ENCODE peak calls at places on chromosome 10, in seven cellular contexts. F is pancreas, V is heart left ventricle, L is left lung, D is colonic mucosa, J is neural progenitor cell, H is esophagus squamous epithelium. O is an unnamed sample.

GRCh38 chr10:30587522-30588031 is 42.0 kb downstream of the LYZL2 start:
- DNase-seq in F (peak; percentile 35), D (peak; percentile 65), H (peak; percentile 7), V (peak; percentile 42), J (no peak), L (peak; percentile 87), O (peak; percentile 26)

GRCh38 chr10:116748041-116748440 is 5.7 kb upstream of the HSPA12A start:
- DNase-seq in D (peak; percentile 38), V (no peak), L (no peak), J (no peak), F (no peak), H (no peak), O (no peak)

GRCh38 chr10:44926771-44927751 is 15.9 kb downstream of the TMEM72 start:
- DNase-seq in V (peak; percentile 15), J (no peak), D (no peak), H (no peak), L (no peak), F (no peak), O (peak; percentile 49)

GRCh38 chr10:11663763-11664555 is 52.5 kb upstream of the USP6NL start:
- DNase-seq in V (no peak), F (no peak), D (peak; percentile 52), L (no peak), J (no peak), H (no peak), O (no peak)

GRCh38 chr10:33179056-33179455 is 155.4 kb downstream of the NRP1 start:
- DNase-seq in H (no peak), V (no peak), D (no peak), F (no peak), J (no peak), L (no peak), O (no peak)

GRCh38 chr10:32983333-32983909 is 25.4 kb upstream of the ITGB1 start:
- DNase-seq in F (no peak), L (no peak), J (no peak), D (no peak), H (no peak), V (no peak), O (no peak)

GRCh38 chr10:74189999-74190421 is 39.0 kb downstream of the ADK start:
- DNase-seq in J (no peak), L (no peak), F (no peak), D (no peak), H (no peak), V (no peak), O (no peak)

GRCh38 chr10:88207121-88207546 is 343.7 kb downstream of the PTEN start:
- DNase-seq in D (no peak), V (no peak), J (no peak), L (no peak), F (no peak), H (no peak), O (no peak)

GRCh38 chr10:97701438-97702064 is 12.0 kb upstream of the MARVELD1 start:
- DNase-seq in D (peak; percentile 72), F (peak; percentile 50), V (peak; percentile 41), L (no peak), J (peak; percentile 83), H (no peak), O (no peak)

GRCh38 chr10:3620818-3621217 is 164.2 kb downstream of the KLF6 start:
- DNase-seq in D (no peak), H (no peak), V (no peak), J (no peak), F (no peak), L (no peak), O (no peak)

GRCh38 chr10:74988787-74989574 is 122.5 kb upstream of the SAMD8 start:
- DNase-seq in J (no peak), H (no peak), L (no peak), V (no peak), D (no peak), F (no peak), O (no peak)

GRCh38 chr10:86130737-86131475 is 235.7 kb downstream of the GRID1 start:
- DNase-seq in L (no peak), H (no peak), F (no peak), V (no peak), D (no peak), J (no peak), O (no peak)

GRCh38 chr10:48612241-48612943 is 7.5 kb upstream of the ARHGAP22 start:
- DNase-seq in D (peak; percentile 3), F (no peak), H (no peak), J (no peak), V (no peak), L (no peak), O (no peak)

GRCh38 chr10:30121401-30121800 is 62.0 kb upstream of the JCAD start:
- DNase-seq in F (no peak), D (no peak), J (no peak), H (no peak), V (no peak), L (no peak), O (no peak)

GRCh38 chr10:93473804-93474472 is 8.2 kb downstream of the MYOF start:
- DNase-seq in J (no peak), F (no peak), V (no peak), D (no peak), H (no peak), L (no peak), O (no peak)

GRCh38 chr10:99964791-99965190 is 45.0 kb downstream of the DNMBP start:
- DNase-seq in F (no peak), V (no peak), L (no peak), J (no peak), H (no peak), D (no peak), O (no peak)

GRCh38 chr10:3452234-3452633 is 279.7 kb upstream of the PITRM1 start:
- DNase-seq in V (no peak), L (no peak), D (peak; percentile 15), F (no peak), H (no peak), J (peak; percentile 34), O (no peak)

GRCh38 chr10:78471326-78471722 is 437.7 kb downstream of the RPS24 start:
- DNase-seq in H (no peak), F (no peak), D (peak; percentile 11), V (no peak), L (no peak), J (no peak), O (no peak)

GRCh38 chr10:44913312-44914079 is 2.4 kb downstream of the TMEM72 start:
- DNase-seq in L (no peak), J (no peak), V (no peak), H (no peak), D (no peak), F (no peak), O (no peak)

GRCh38 chr10:24603333-24603732 is 120.4 kb downstream of the ARHGAP21 start:
- DNase-seq in H (no peak), F (no peak), D (no peak), L (no peak), J (no peak), V (no peak), O (no peak)

GRCh38 chr10:126135177-126135576 is 238.8 kb downstream of the FANK1 start:
- DNase-seq in V (no peak), H (no peak), F (no peak), J (peak; percentile 52), D (peak; percentile 11), L (no peak), O (no peak)

DNA sequence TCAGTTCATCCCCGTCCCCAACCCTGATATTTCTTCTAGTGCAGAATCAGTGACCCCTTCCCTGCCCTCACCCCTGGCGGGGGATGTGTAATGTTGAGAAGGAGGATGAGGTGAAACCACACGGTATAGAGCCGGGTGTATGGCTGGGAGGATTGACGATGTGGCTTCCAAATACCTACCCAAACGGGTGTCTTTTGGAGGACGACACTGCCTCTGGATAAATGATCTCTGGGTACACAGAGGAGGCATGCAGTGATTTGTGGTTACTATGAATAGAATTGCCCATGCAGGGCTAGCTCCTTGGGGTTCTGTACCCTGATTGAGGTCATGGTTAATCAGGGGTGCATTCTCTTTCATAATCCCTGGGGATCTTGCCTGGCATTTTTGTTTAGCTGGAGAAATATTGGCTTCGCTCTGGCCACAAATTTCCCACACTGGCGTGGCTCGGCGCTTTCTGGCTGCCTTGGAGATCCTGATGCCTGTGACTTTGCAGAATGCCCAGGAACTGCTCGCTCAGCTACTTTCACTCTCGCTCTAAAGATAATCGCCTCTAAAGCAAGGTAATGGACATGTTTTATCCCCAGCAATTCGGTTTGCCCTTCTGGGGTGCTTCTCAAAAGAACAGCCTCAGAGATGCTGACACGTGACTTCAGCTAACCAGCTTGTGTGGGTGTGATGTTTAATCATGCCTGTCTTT is 89.3 kb downstream of the RBM20 start:
- DNase-seq in L (no peak), D (no peak), F (peak; percentile 20), H (no peak), J (no peak), V (no peak), O (peak; percentile 71)
- H3K4me3 ChIP-seq in L (no peak overlapping the region), D (no peak overlapping the region), F (peak overlapping the region; percentile 33), H (peak overlapping the region; percentile 36), J (no peak overlapping the region), V (no peak overlapping the region), O (peak overlapping the region; percentile 62)

GRCh38 chr10:122422266-122422980 is 32.0 kb upstream of the ARMS2 start:
- DNase-seq in D (no peak), L (no peak), J (no peak), V (no peak), F (no peak), H (no peak), O (no peak)

GRCh38 chr10:122421747-122422146 is 32.7 kb upstream of the ARMS2 start:
- DNase-seq in L (no peak), V (no peak), D (no peak), F (no peak), J (no peak), H (no peak), O (no peak)

GRCh38 chr10:122424059-122424458 is 30.4 kb upstream of the ARMS2 start:
- DNase-seq in V (no peak), F (no peak), L (no peak), D (no peak), H (no peak), J (no peak), O (no peak)

GRCh38 chr10:122427280-122427679 is 27.2 kb upstream of the ARMS2 start:
- DNase-seq in L (no peak), D (no peak), J (no peak), H (no peak), F (no peak), V (no peak), O (no peak)

GRCh38 chr10:122426834-122427233 is 27.6 kb upstream of the ARMS2 start:
- DNase-seq in F (no peak), L (no peak), H (no peak), D (no peak), V (no peak), J (peak; percentile 16), O (no peak)
- H3K27ac ChIP-seq in F (no peak overlapping the region), L (no peak overlapping the region), H (no peak overlapping the region), D (no peak overlapping the region), V (no peak overlapping the region), J (peak overlapping the region; percentile 1), O (no peak overlapping the region)

GRCh38 chr10:72265925-72266865 is 7.5 kb upstream of the DDIT4 start:
- DNase-seq in J (no peak), L (peak; percentile 0), D (no peak), V (no peak), H (no peak), F (no peak), O (no peak)
- H3K4me3 ChIP-seq in J (no peak overlapping the region), L (no peak overlapping the region), D (no peak overlapping the region), V (no peak overlapping the region), H (no peak overlapping the region), F (no peak overlapping the region), O (no peak overlapping the region)

DNA sequence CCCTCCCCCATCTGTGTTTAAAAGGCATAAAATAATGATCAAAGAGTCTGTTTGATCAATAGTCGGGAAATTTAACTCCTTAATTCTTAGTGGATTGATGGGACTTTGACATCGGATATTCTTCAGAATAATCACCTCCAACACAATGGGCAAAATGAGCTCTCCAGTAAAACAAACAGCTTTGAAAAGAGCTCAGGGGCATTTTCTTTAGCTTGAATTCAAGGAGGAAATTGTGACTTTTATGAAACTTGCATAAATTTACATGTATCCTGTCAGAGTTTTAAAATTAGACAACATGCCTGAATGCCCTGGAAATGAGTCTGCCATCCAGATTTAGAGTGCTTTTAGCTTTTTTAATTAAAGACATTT is 118.8 kb downstream of the ARID5B start:
- DNase-seq in L (no peak), D (no peak), F (no peak), V (no peak), J (peak; percentile 22), H (no peak), O (no peak)
- H3K27ac ChIP-seq in L (no peak overlapping the region), D (peak overlapping the region; percentile 37), F (no peak overlapping the region), V (peak overlapping the region; percentile 65), J (peak overlapping the region; percentile 80), H (peak overlapping the region; percentile 87), O (no peak overlapping the region)

O was measured in psoas muscle.